ENCODE peak calls at places on chromosomes 2 and 18, in ten cellular contexts. X, H, F, A, B, U, S, Y, P and O are unnamed samples.

GRCh38 chr2:150981826-150982225 is 279.8 kb downstream of the RBM43 start:
- DNase-seq in F (no peak), A (no peak), Y (no peak), H (no peak), B (no peak), S (no peak), P (peak; percentile 85), U (no peak), X (no peak), O (peak; percentile 11)

GRCh38 chr2:40038646-40039045 is 259.6 kb upstream of the THUMPD2 start:
- DNase-seq in P (no peak), B (no peak), U (no peak), S (no peak), X (no peak), A (no peak), Y (no peak), H (no peak), F (no peak), O (peak; percentile 56)

GRCh38 chr18:80232710-80233109 is 14.6 kb downstream of the PARD6G start:
- DNase-seq in H (no peak), A (no peak), B (no peak), Y (no peak), S (no peak), U (no peak), X (no peak), F (no peak), P (no peak), O (no peak)

GRCh38 chr2:117603569-117603968 is 210.9 kb upstream of the DDX18 start:
- DNase-seq in F (no peak), P (no peak), U (no peak), Y (no peak), A (no peak), S (no peak), H (no peak), X (no peak), B (no peak), O (no peak)

GRCh38 chr18:51192026-51192425 is 5.5 kb downstream of the MEX3C start:
- DNase-seq in A (no peak), S (no peak), U (no peak), P (no peak), X (no peak), F (no peak), H (no peak), Y (no peak), B (no peak), O (no peak)

GRCh38 chr18:59820663-59821062 is 79.1 kb upstream of the PMAIP1 start:
- DNase-seq in S (no peak), B (no peak), P (peak; percentile 21), H (no peak), U (no peak), A (no peak), F (no peak), X (no peak), Y (no peak), O (peak; percentile 73)

GRCh38 chr2:70672990-70673647 is 94.9 kb downstream of the ADD2 start:
- DNase-seq in P (no peak), U (no peak), B (no peak), A (no peak), Y (no peak), F (no peak), H (no peak), S (no peak), X (no peak), O (no peak)

GRCh38 chr2:71536311-71536710 is 83.0 kb downstream of the DYSF start:
- DNase-seq in U (no peak), A (no peak), F (no peak), S (no peak), B (no peak), X (no peak), P (no peak), H (no peak), Y (peak; percentile 65), O (peak; percentile 87)

GRCh38 chr2:112340416-112340815 is 65.0 kb downstream of the ZC3H6 start:
- DNase-seq in F (no peak), A (no peak), X (no peak), S (no peak), P (no peak), U (no peak), B (no peak), H (no peak), Y (no peak), O (no peak)

GRCh38 chr2:84459028-84459943 is at the start of gene SUCLG1:
- DNase-seq in Y (peak; percentile 69), H (peak; percentile 84), S (peak; percentile 80), X (peak; percentile 90), F (peak; percentile 79), P (peak; percentile 79), B (peak; percentile 78), U (peak; percentile 96), A (peak; percentile 86), O (peak; percentile 89)

GRCh38 chr2:203706403-203706802 is at the start of gene CD28:
- DNase-seq in F (no peak), U (no peak), H (no peak), A (peak; percentile 89), X (peak; percentile 59), P (no peak), B (no peak), Y (no peak), S (no peak), O (no peak)